ENCODE peak calls at places on chromosomes 6 and 20, in four cellular contexts. One of them, this sample, is unnamed.

GRCh38 chr20:12715371-12715770 is 293.4 kb upstream of the SPTLC3 start:
- DNase-seq in PC-9: no peak
- DNase-seq in brain microvascular endothelial cell: no peak
- DNase-seq in fibroblast of lung: no peak
- DNase-seq in this sample: no peak

GRCh38 chr6:81340946-81341345 is 411.5 kb downstream of the TENT5A start:
- DNase-seq in PC-9: no peak
- DNase-seq in brain microvascular endothelial cell: no peak
- DNase-seq in fibroblast of lung: no peak
- DNase-seq in this sample: no peak

GRCh38 chr20:43040427-43040826 is 149.3 kb downstream of the PTPRT start:
- DNase-seq in PC-9: no peak
- DNase-seq in brain microvascular endothelial cell: no peak
- DNase-seq in fibroblast of lung: no peak
- DNase-seq in this sample: no peak

GRCh38 chr20:59042151-59042795 is at the start of gene PRELID3B:
- DNase-seq in PC-9: peak
- DNase-seq in brain microvascular endothelial cell: no peak
- DNase-seq in fibroblast of lung: peak
- DNase-seq in this sample: no peak

GRCh38 chr6:150865406-150866146 is at the start of gene MTHFD1L:
- DNase-seq in PC-9: peak
- DNase-seq in brain microvascular endothelial cell: peak
- DNase-seq in fibroblast of lung: peak
- DNase-seq in this sample: peak

GRCh38 chr20:62683136-62683535 is 25.5 kb upstream of the NTSR1 start:
- DNase-seq in PC-9: no peak
- DNase-seq in brain microvascular endothelial cell: no peak
- DNase-seq in fibroblast of lung: no peak
- DNase-seq in this sample: no peak

GRCh38 chr6:138757131-138757530 is 16.4 kb upstream of the CCDC28A start:
- DNase-seq in PC-9: no peak
- DNase-seq in brain microvascular endothelial cell: no peak
- DNase-seq in fibroblast of lung: no peak
- DNase-seq in this sample: no peak

GRCh38 chr6:25717856-25718740 is 36.4 kb upstream of the SLC17A4 start:
- DNase-seq in PC-9: no peak
- DNase-seq in brain microvascular endothelial cell: peak
- DNase-seq in fibroblast of lung: peak
- DNase-seq in this sample: no peak

GRCh38 chr6:93424303-93425064 is 5.1 kb upstream of the EPHA7 start:
- DNase-seq in PC-9: no peak
- DNase-seq in brain microvascular endothelial cell: no peak
- DNase-seq in fibroblast of lung: peak
- DNase-seq in this sample: no peak

GRCh38 chr6:108565893-108566292 is 5.2 kb downstream of the FOXO3 start:
- DNase-seq in PC-9: no peak
- DNase-seq in brain microvascular endothelial cell: no peak
- DNase-seq in fibroblast of lung: peak
- DNase-seq in this sample: no peak

GRCh38 chr20:42686057-42686456 is 503.6 kb downstream of the PTPRT start:
- DNase-seq in PC-9: no peak
- DNase-seq in brain microvascular endothelial cell: no peak
- DNase-seq in fibroblast of lung: no peak
- DNase-seq in this sample: no peak

GRCh38 chr6:14498748-14499147 is 381.2 kb downstream of the CD83 start:
- DNase-seq in PC-9: no peak
- DNase-seq in brain microvascular endothelial cell: no peak
- DNase-seq in fibroblast of lung: no peak
- DNase-seq in this sample: no peak

GRCh38 chr20:21505810-21506530 is 7.9 kb downstream of the NKX2-2 start:
- DNase-seq in PC-9: no peak
- DNase-seq in brain microvascular endothelial cell: no peak
- DNase-seq in fibroblast of lung: peak
- DNase-seq in this sample: no peak

GRCh38 chr6:67252663-67253062 is 1382.4 kb upstream of the ADGRB3 start:
- DNase-seq in PC-9: no peak
- DNase-seq in brain microvascular endothelial cell: no peak
- DNase-seq in fibroblast of lung: no peak
- DNase-seq in this sample: no peak

GRCh38 chr20:21173496-21174025 is 47.7 kb downstream of the KIZ start:
- DNase-seq in PC-9: no peak
- DNase-seq in brain microvascular endothelial cell: no peak
- DNase-seq in fibroblast of lung: peak
- DNase-seq in this sample: no peak

GRCh38 chr6:328184-328670 is 35.9 kb downstream of the DUSP22 start:
- DNase-seq in PC-9: no peak
- DNase-seq in brain microvascular endothelial cell: peak
- DNase-seq in fibroblast of lung: peak
- DNase-seq in this sample: peak

GRCh38 chr6:107488174-107488874 is 1.6 kb upstream of the SOBP start:
- DNase-seq in PC-9: no peak
- DNase-seq in brain microvascular endothelial cell: no peak
- DNase-seq in fibroblast of lung: no peak
- DNase-seq in this sample: no peak

GRCh38 chr20:41228858-41229257 is 88.7 kb downstream of the ZHX3 start:
- DNase-seq in PC-9: no peak
- DNase-seq in brain microvascular endothelial cell: no peak
- DNase-seq in fibroblast of lung: peak
- DNase-seq in this sample: no peak

DNA sequence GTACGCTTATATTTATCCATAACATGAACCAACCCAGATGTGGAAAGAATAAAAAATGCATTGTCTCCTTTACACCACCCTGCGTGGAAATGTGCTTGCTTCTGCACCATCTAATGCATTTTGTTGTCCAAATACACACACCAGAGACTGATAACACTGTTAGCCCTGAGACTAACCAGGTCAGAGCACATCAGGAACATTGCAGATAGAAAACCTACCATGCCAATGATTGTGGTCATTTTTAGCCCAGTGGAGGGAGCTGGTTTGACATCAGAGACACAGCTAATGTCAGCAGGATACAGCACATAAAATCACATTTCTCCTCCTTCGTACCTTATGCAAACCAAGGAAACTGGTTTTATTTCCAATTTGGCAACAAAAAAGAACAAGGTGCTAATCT is 528.7 kb downstream of the DOK5 start:
- DNase-seq in PC-9: no peak
- DNase-seq in brain microvascular endothelial cell: no peak
- DNase-seq in fibroblast of lung: no peak
- DNase-seq in this sample: no peak
- TF ChIP-seq CTCF in PC-9: no peak
- TF ChIP-seq CTCF in brain microvascular endothelial cell: no peak
- TF ChIP-seq CTCF in fibroblast of lung: no peak
- TF ChIP-seq CTCF in this sample: no peak

GRCh38 chr20:57996465-57996864 is 232.0 kb downstream of the ANKRD60 start:
- DNase-seq in PC-9: no peak
- DNase-seq in brain microvascular endothelial cell: no peak
- DNase-seq in fibroblast of lung: no peak
- DNase-seq in this sample: no peak

GRCh38 chr20:57998276-57998675 is 230.2 kb downstream of the ANKRD60 start:
- DNase-seq in PC-9: no peak
- DNase-seq in brain microvascular endothelial cell: no peak
- DNase-seq in fibroblast of lung: no peak
- DNase-seq in this sample: no peak

GRCh38 chr20:57993738-57994431 is 234.6 kb downstream of the ANKRD60 start:
- DNase-seq in PC-9: no peak
- DNase-seq in brain microvascular endothelial cell: no peak
- DNase-seq in fibroblast of lung: no peak
- DNase-seq in this sample: no peak

GRCh38 chr20:57996936-57997629 is 231.4 kb downstream of the ANKRD60 start:
- DNase-seq in PC-9: peak
- DNase-seq in brain microvascular endothelial cell: peak
- DNase-seq in fibroblast of lung: no peak
- DNase-seq in this sample: no peak

GRCh38 chr20:57995381-57995977 is 233.0 kb downstream of the ANKRD60 start:
- DNase-seq in PC-9: no peak
- DNase-seq in brain microvascular endothelial cell: no peak
- DNase-seq in fibroblast of lung: no peak
- DNase-seq in this sample: no peak
- H3K27ac ChIP-seq in PC-9: no peak
- H3K27ac ChIP-seq in brain microvascular endothelial cell: no peak
- H3K27ac ChIP-seq in fibroblast of lung: no peak
- H3K27ac ChIP-seq in this sample: no peak

DNA sequence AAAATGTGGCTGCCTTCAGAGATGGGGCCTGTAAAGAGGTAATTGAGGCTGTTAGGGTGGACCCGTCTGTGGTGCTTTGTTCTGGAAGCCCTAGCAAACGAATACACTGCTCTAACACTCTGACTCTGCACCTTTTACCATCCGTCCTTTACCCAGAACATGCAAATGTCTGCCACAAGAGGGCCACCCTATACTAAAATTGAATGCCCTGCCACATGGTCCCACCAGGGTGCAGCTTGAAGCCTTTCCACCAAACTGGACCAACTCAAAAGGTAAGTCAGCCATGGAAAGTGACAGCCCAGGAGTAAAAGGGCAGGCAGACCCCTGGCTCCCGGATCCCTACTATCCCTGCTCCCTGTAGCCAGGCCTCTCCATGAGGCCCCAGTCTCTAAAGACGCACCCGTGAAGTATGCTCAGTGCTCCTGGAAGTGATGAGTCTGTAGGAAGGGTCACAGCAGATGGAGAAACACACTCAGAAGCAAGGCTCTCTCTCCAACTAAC is 5.8 kb upstream of the BFSP1 start:
- DNase-seq in PC-9: peak
- DNase-seq in brain microvascular endothelial cell: peak
- DNase-seq in fibroblast of lung: peak
- DNase-seq in this sample: peak
- H3K4me3 ChIP-seq in PC-9: no peak
- H3K4me3 ChIP-seq in brain microvascular endothelial cell: no peak
- H3K4me3 ChIP-seq in fibroblast of lung: no peak
- H3K4me3 ChIP-seq in this sample: no peak

DNA sequence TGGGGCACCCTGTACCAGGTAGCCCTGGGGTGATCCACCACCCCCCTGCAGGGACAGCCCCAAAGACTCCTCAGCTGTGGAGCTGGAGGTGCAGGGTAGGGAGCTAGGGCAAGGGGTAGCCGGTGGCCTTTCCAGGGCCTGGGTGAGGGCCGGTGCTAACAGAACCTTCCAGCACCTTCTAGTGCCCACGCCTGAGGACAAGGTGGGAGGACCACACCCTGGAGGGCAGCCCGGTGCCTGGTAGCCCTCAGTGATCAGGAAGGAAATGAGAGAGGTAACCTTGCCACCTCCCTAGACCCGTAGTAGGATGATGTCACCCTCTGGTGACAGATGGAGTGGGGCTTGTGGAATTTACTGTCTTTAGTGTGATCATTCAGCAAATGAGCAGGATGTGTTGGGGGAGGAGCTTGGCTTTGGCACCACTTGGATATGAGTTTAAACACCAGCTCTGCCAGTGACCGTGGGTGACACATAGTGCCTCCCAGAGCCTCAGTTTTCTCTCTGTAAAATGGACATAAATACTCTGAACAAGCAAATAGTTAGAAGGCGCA is 187.7 kb downstream of the NFATC2 start:
- DNase-seq in PC-9: no peak
- DNase-seq in brain microvascular endothelial cell: peak
- DNase-seq in fibroblast of lung: no peak
- DNase-seq in this sample: no peak
- TF ChIP-seq CTCF in PC-9: no peak
- TF ChIP-seq CTCF in brain microvascular endothelial cell: no peak
- TF ChIP-seq CTCF in fibroblast of lung: no peak
- TF ChIP-seq CTCF in this sample: no peak

DNA sequence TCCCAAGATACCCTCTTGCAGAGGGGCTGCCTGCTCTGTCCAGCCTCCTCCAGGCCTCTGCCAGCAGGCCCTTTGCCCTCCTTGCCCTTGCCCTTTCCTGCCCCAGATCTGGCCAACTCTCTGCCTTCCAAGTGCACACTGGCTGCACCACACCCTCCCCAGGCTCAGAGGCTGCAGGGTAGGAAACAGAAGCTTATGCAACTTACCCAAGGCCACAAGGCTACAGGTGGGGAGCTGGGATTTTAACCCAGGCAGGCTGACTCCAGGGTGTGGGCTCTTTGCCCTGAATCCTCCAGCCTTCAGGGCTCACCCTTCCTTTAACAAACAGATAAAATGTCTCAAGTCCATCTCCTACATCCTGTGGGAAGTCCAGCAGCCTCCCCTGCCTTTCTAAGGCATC is 14.5 kb upstream of the TRAF3IP2 start:
- DNase-seq in PC-9: no peak
- DNase-seq in brain microvascular endothelial cell: no peak
- DNase-seq in fibroblast of lung: no peak
- DNase-seq in this sample: no peak
- H3K27ac ChIP-seq in PC-9: no peak
- H3K27ac ChIP-seq in brain microvascular endothelial cell: no peak
- H3K27ac ChIP-seq in fibroblast of lung: no peak
- H3K27ac ChIP-seq in this sample: no peak

GRCh38 chr20:46120136-46120535 is 2.0 kb downstream of the CD40 start:
- DNase-seq in PC-9: no peak
- DNase-seq in brain microvascular endothelial cell: no peak
- DNase-seq in fibroblast of lung: no peak
- DNase-seq in this sample: no peak
- H3K4me3 ChIP-seq in PC-9: no peak
- H3K4me3 ChIP-seq in brain microvascular endothelial cell: no peak
- H3K4me3 ChIP-seq in fibroblast of lung: no peak
- H3K4me3 ChIP-seq in this sample: no peak

This sample was measured in AG04450.